ENCODE peak calls at places on chromosomes 5 and 9, in five cellular contexts. Y is globus pallidus; C is ACHN; E is CD8-positive, alpha-beta memory T cell; A is NCI-H226. D is an unnamed sample.

GRCh38 chr9:100222674-100223073 is 123.6 kb downstream of the INVS start:
- DNase-seq in Y (peak), C (peak), E (no peak), A (no peak), D (no peak)

GRCh38 chr5:135353952-135354721 is 44.9 kb downstream of the MACROH2A1 start:
- DNase-seq in Y (peak), C (no peak), E (no peak), A (peak), D (peak)

GRCh38 chr5:12623408-12623807 is 719.2 kb upstream of the CTNND2 start:
- DNase-seq in Y (no peak), C (no peak), E (no peak), A (no peak), D (no peak)

GRCh38 chr9:124238546-124239140 is 19.1 kb upstream of the NEK6 start:
- DNase-seq in Y (no peak), C (no peak), E (no peak), A (no peak), D (no peak)

GRCh38 chr5:178223828-178224335 is 8.7 kb downstream of the PHYKPL start:
- DNase-seq in Y (no peak), C (no peak), E (no peak), A (no peak), D (no peak)

GRCh38 chr9:136848393-136849037 is 694 bp upstream of the PHPT1 start:
- DNase-seq in Y (no peak), C (peak), E (no peak), A (peak), D (no peak)

GRCh38 chr5:149046196-149046829 is 16.5 kb downstream of the SH3TC2 start:
- DNase-seq in Y (no peak), C (no peak), E (no peak), A (peak), D (no peak)

GRCh38 chr5:59596586-59597348 is 296.8 kb downstream of the PDE4D start:
- DNase-seq in Y (no peak), C (peak), E (no peak), A (peak), D (no peak)

GRCh38 chr5:179901462-179901861 is 6.2 kb downstream of the TBC1D9B start:
- DNase-seq in Y (no peak), C (no peak), E (no peak), A (no peak), D (no peak)

GRCh38 chr5:128538249-128539037 is 398 bp upstream of the FBN2 start:
- DNase-seq in Y (no peak), C (no peak), E (no peak), A (peak), D (no peak)

GRCh38 chr9:6788175-6789016 is 30.6 kb downstream of the KDM4C start:
- DNase-seq in Y (no peak), C (peak), E (no peak), A (peak), D (peak)

GRCh38 chr9:28610339-28610738 is 1037.1 kb upstream of the C9orf72 start:
- DNase-seq in Y (no peak), C (no peak), E (no peak), A (no peak), D (no peak)

GRCh38 chr5:96483878-96484277 is 50.8 kb upstream of the PCSK1 start:
- DNase-seq in Y (no peak), C (peak), E (no peak), A (peak), D (no peak)

GRCh38 chr5:150609843-150610584 is 30.4 kb upstream of the SYNPO start:
- DNase-seq in Y (peak), C (no peak), E (no peak), A (no peak), D (no peak)

GRCh38 chr5:103587185-103587748 is 24.7 kb upstream of the NUDT12 start:
- DNase-seq in Y (peak), C (peak), E (no peak), A (peak), D (peak)

GRCh38 chr5:78548216-78548615 is 100.4 kb downstream of the LHFPL2 start:
- DNase-seq in Y (no peak), C (no peak), E (no peak), A (no peak), D (no peak)

GRCh38 chr5:109563189-109563588 is 126.5 kb upstream of the MAN2A1 start:
- DNase-seq in Y (no peak), C (no peak), E (no peak), A (no peak), D (no peak)

GRCh38 chr9:18982246-18982589 is 50.8 kb downstream of the SAXO1 start:
- DNase-seq in Y (no peak), C (no peak), E (no peak), A (no peak), D (peak)

GRCh38 chr5:180098991-180099732 is 27.6 kb upstream of the RNF130 start:
- DNase-seq in Y (no peak), C (no peak), E (no peak), A (no peak), D (no peak)

GRCh38 chr5:110116539-110116938 is 426.8 kb downstream of the MAN2A1 start:
- DNase-seq in Y (no peak), C (no peak), E (no peak), A (no peak), D (no peak)

GRCh38 chr5:179963375-179963774 is 55.7 kb upstream of the TBC1D9B start:
- DNase-seq in Y (peak), C (no peak), E (no peak), A (no peak), D (no peak)

GRCh38 chr9:12232836-12233235 is 460.3 kb upstream of the TYRP1 start:
- DNase-seq in Y (no peak), C (no peak), E (no peak), A (no peak), D (no peak)

GRCh38 chr5:124741711-124742496 is 4.5 kb downstream of the ZNF608 start:
- DNase-seq in Y (no peak), C (peak), E (no peak), A (peak), D (no peak)

GRCh38 chr5:111124793-111125192 is 32.6 kb downstream of the WDR36 start:
- DNase-seq in Y (no peak), C (no peak), E (no peak), A (no peak), D (no peak)

GRCh38 chr5:166856771-166857170 is 1434.7 kb upstream of the WWC1 start:
- DNase-seq in Y (no peak), C (no peak), E (no peak), A (no peak), D (no peak)

GRCh38 chr9:3893519-3893918 is 367.7 kb upstream of the RFX3 start:
- DNase-seq in Y (no peak), C (no peak), E (no peak), A (no peak), D (no peak)

GRCh38 chr5:24712947-24713346 is 68.2 kb upstream of the CDH10 start:
- DNase-seq in Y (no peak), C (no peak), E (no peak), A (no peak), D (no peak)

GRCh38 chr5:14557840-14558239 is 23.8 kb upstream of the OTULINL start:
- DNase-seq in Y (no peak), C (no peak), E (no peak), A (no peak), D (no peak)

GRCh38 chr9:36074870-36075532 is 38.3 kb downstream of the RECK start:
- DNase-seq in Y (peak), C (no peak), E (no peak), A (peak), D (peak)

GRCh38 chr5:154461531-154461930 is 15.7 kb downstream of the SAP30L start:
- DNase-seq in Y (no peak), C (peak), E (no peak), A (no peak), D (no peak)

GRCh38 chr9:12461759-12462158 is 231.4 kb upstream of the TYRP1 start:
- DNase-seq in Y (no peak), C (no peak), E (no peak), A (no peak), D (no peak)

GRCh38 chr9:37639109-37639748 is 11.5 kb upstream of the FRMPD1 start:
- DNase-seq in Y (no peak), C (no peak), E (no peak), A (peak), D (no peak)

GRCh38 chr5:32217886-32218396 is 43.8 kb upstream of the GOLPH3 start:
- DNase-seq in Y (peak), C (no peak), E (no peak), A (no peak), D (no peak)

GRCh38 chr5:1997640-1998347 is 115.1 kb upstream of the IRX4 start:
- DNase-seq in Y (no peak), C (no peak), E (no peak), A (no peak), D (no peak)

GRCh38 chr5:77431286-77431685 is 60.8 kb downstream of the WDR41 start:
- DNase-seq in Y (no peak), C (no peak), E (no peak), A (no peak), D (no peak)

GRCh38 chr5:105030153-105030552 is 1467.6 kb upstream of the NUDT12 start:
- DNase-seq in Y (no peak), C (no peak), E (no peak), A (no peak), D (no peak)

GRCh38 chr9:101530076-101530711 is 3.5 kb upstream of the RNF20 start:
- DNase-seq in Y (peak), C (peak), E (peak), A (peak), D (peak)

GRCh38 chr9:128153117-128153946 is 4.1 kb downstream of the LCN2 start:
- DNase-seq in Y (no peak), C (no peak), E (no peak), A (no peak), D (no peak)

GRCh38 chr5:140261403-140262171 is 41.3 kb downstream of the PFDN1 start:
- DNase-seq in Y (peak), C (peak), E (no peak), A (peak), D (peak)